ENCODE peak calls at places on chromosomes 7 and 10, in four cellular contexts. One of them, this sample, is unnamed.

GRCh38 chr10:71648595-71649320 is 70.8 kb downstream of the C10orf105 start:
- DNase-seq in T-helper 9 cell: no peak
- DNase-seq in ELR: no peak
- DNase-seq in T follicular helper cell: no peak
- DNase-seq in this sample: no peak

GRCh38 chr10:6009159-6009558 is 31.8 kb upstream of the IL15RA start:
- DNase-seq in T-helper 9 cell: no peak
- DNase-seq in ELR: no peak
- DNase-seq in T follicular helper cell: no peak
- DNase-seq in this sample: no peak

GRCh38 chr10:52092390-52092789 is 221.7 kb upstream of the DKK1 start:
- DNase-seq in T-helper 9 cell: no peak
- DNase-seq in T follicular helper cell: no peak
- DNase-seq in ELR: no peak
- DNase-seq in this sample: no peak

GRCh38 chr10:35696392-35696791 is 54.3 kb upstream of the FZD8 start:
- DNase-seq in T follicular helper cell: no peak
- DNase-seq in ELR: no peak
- DNase-seq in T-helper 9 cell: no peak
- DNase-seq in this sample: no peak

GRCh38 chr10:84191106-84191505 is 3.2 kb upstream of the CDHR1 start:
- DNase-seq in T-helper 9 cell: no peak
- DNase-seq in ELR: no peak
- DNase-seq in T follicular helper cell: no peak
- DNase-seq in this sample: no peak

GRCh38 chr7:5001003-5001402 is 42.0 kb upstream of the MMD2 start:
- DNase-seq in T follicular helper cell: no peak
- DNase-seq in ELR: no peak
- DNase-seq in T-helper 9 cell: no peak
- DNase-seq in this sample: no peak

GRCh38 chr10:31620236-31621151 is 301.5 kb downstream of the ZEB1 start:
- DNase-seq in T follicular helper cell: no peak
- DNase-seq in T-helper 9 cell: no peak
- DNase-seq in ELR: peak; percentile 63
- DNase-seq in this sample: no peak

GRCh38 chr10:36182059-36182654 is 540.1 kb upstream of the FZD8 start:
- DNase-seq in T-helper 9 cell: no peak
- DNase-seq in T follicular helper cell: no peak
- DNase-seq in ELR: no peak
- DNase-seq in this sample: no peak

GRCh38 chr7:43824963-43825362 is 44.4 kb downstream of the MRPS24 start:
- DNase-seq in T-helper 9 cell: no peak
- DNase-seq in T follicular helper cell: no peak
- DNase-seq in ELR: no peak
- DNase-seq in this sample: no peak

GRCh38 chr10:46541735-46542566 is 14.5 kb downstream of the GPRIN2 start:
- DNase-seq in T-helper 9 cell: no peak
- DNase-seq in T follicular helper cell: no peak
- DNase-seq in ELR: no peak
- DNase-seq in this sample: no peak

GRCh38 chr7:151251328-151251925 is 2.9 kb upstream of the SMARCD3 start:
- DNase-seq in T-helper 9 cell: no peak
- DNase-seq in ELR: peak; percentile 67
- DNase-seq in T follicular helper cell: no peak
- DNase-seq in this sample: no peak

GRCh38 chr7:27173412-27174076 is 576 bp downstream of the HOXA10 start:
- DNase-seq in T-helper 9 cell: no peak
- DNase-seq in T follicular helper cell: no peak
- DNase-seq in ELR: peak; percentile 67
- DNase-seq in this sample: peak; percentile 28

GRCh38 chr7:85851571-85852193 is 664.8 kb upstream of the SEMA3D start:
- DNase-seq in ELR: peak; percentile 40
- DNase-seq in T follicular helper cell: no peak
- DNase-seq in T-helper 9 cell: no peak
- DNase-seq in this sample: no peak

This sample was measured in CD4-positive, alpha-beta T cell.